ENCODE peak calls at places on chromosomes 4 and X, in seven cellular contexts. T is T-helper 1 cell; M is stimulated activated effector memory CD8-positive, alpha-beta T cell treated with anti-CD3 and anti-CD28 coated beads, Interleukin-12 subunit alpha, Interleukin-12 subunit beta, amount 100 ng/mL, for 72 hours; O is ureter; S is suprapubic skin; W is activated effector memory CD4-positive, alpha-beta T cell treated with Interleukin-2 at 50 U/mL for 16 hours; A is M059J. Y is an unnamed sample.

GRCh38 chr4:174628206-174628605 is 105.9 kb upstream of the HPGD start:
- DNase-seq in T (no peak), M (no peak), O (no peak), S (no peak), W (no peak), A (no peak), Y (no peak)

GRCh38 chr4:82799006-82799881 is 648 bp upstream of the SCD5 start:
- DNase-seq in T (no peak), M (peak; percentile 58), O (no peak), S (no peak), W (no peak), A (no peak), Y (peak; percentile 10)

GRCh38 chr4:51835854-51836253 is 7.1 kb upstream of the DCUN1D4 start:
- DNase-seq in T (no peak), M (no peak), O (no peak), S (no peak), W (no peak), A (no peak), Y (no peak)

GRCh38 chr4:88441696-88442095 is 15.2 kb upstream of the HERC5 start:
- DNase-seq in T (no peak), M (no peak), O (no peak), S (no peak), W (no peak), A (no peak), Y (no peak)

GRCh38 chrX:134377537-134377936 is 82.4 kb upstream of the HPRT1 start:
- DNase-seq in T (peak; percentile 45), M (no peak), O (no peak), S (no peak), W (no peak), A (peak; percentile 55), Y (peak; percentile 60)

GRCh38 chr4:151561551-151562256 is 152.7 kb downstream of the FHIP1A start:
- DNase-seq in T (no peak), M (no peak), O (no peak), S (no peak), W (no peak), A (peak; percentile 52), Y (peak; percentile 14)

GRCh38 chr4:39699676-39700409 is 1.9 kb downstream of the UBE2K start:
- DNase-seq in T (peak; percentile 45), M (no peak), O (no peak), S (no peak), W (no peak), A (peak; percentile 40), Y (peak; percentile 34)

GRCh38 chr4:118834960-118835895 is 698 bp downstream of the SEC24D start:
- DNase-seq in T (peak; percentile 60), M (peak; percentile 70), O (peak; percentile 67), S (peak; percentile 76), W (peak; percentile 27), A (peak; percentile 92), Y (peak; percentile 69)

GRCh38 chr4:65654976-65655375 is 15.3 kb downstream of the EPHA5 start:
- DNase-seq in T (no peak), M (no peak), O (no peak), S (no peak), W (no peak), A (no peak), Y (peak; percentile 45)

GRCh38 chr4:127165971-127166370 is 466.8 kb upstream of the INTU start:
- DNase-seq in T (no peak), M (no peak), O (no peak), S (no peak), W (no peak), A (no peak), Y (no peak)

GRCh38 chr4:145828802-145829485 is 109.7 kb downstream of the ZNF827 start:
- DNase-seq in T (peak; percentile 74), M (no peak), O (no peak), S (no peak), W (no peak), A (no peak), Y (no peak)

GRCh38 chr4:2673157-2673556 is 83.0 kb downstream of the TNIP2 start:
- DNase-seq in T (no peak), M (no peak), O (no peak), S (no peak), W (no peak), A (no peak), Y (peak; percentile 2)

GRCh38 chrX:134548257-134548732 is 88.3 kb downstream of the HPRT1 start:
- DNase-seq in T (peak; percentile 45), M (no peak), O (no peak), S (no peak), W (no peak), A (peak; percentile 38), Y (peak; percentile 21)

GRCh38 chr4:123479944-123480343 is 83.3 kb downstream of the SPRY1 start:
- DNase-seq in T (no peak), M (no peak), O (no peak), S (no peak), W (no peak), A (peak; percentile 48), Y (peak; percentile 62)

GRCh38 chr4:31051565-31051964 is 331.4 kb downstream of the PCDH7 start:
- DNase-seq in T (no peak), M (no peak), O (no peak), S (no peak), W (no peak), A (no peak), Y (no peak)

GRCh38 chr4:119736559-119736958 is 108.0 kb upstream of the PDE5A start:
- DNase-seq in T (no peak), M (no peak), O (no peak), S (no peak), W (no peak), A (no peak), Y (no peak)

GRCh38 chrX:135432881-135433521 is 11.3 kb downstream of the SMIM10L2A start:
- DNase-seq in T (no peak), M (no peak), O (no peak), S (no peak), W (no peak), A (no peak), Y (no peak)

GRCh38 chr4:40998680-40999358 is 215.5 kb downstream of the APBB2 start:
- DNase-seq in T (no peak), M (no peak), O (no peak), S (peak; percentile 68), W (no peak), A (peak; percentile 85), Y (peak; percentile 66)

GRCh38 chrX:11137543-11138139 is 26.5 kb downstream of the HCCS start:
- DNase-seq in T (peak; percentile 10), M (no peak), O (no peak), S (no peak), W (no peak), A (peak; percentile 19), Y (peak; percentile 73)

GRCh38 chr4:141346144-141346543 is 125.4 kb downstream of the ZNF330 start:
- DNase-seq in T (no peak), M (no peak), O (no peak), S (no peak), W (no peak), A (peak; percentile 54), Y (peak; percentile 81)

GRCh38 chr4:25844957-25845712 is 17.7 kb downstream of the SEL1L3 start:
- DNase-seq in T (peak; percentile 25), M (no peak), O (no peak), S (no peak), W (no peak), A (no peak), Y (no peak)

GRCh38 chr4:83153312-83153915 is 38.9 kb upstream of the PLAC8 start:
- DNase-seq in T (no peak), M (no peak), O (no peak), S (no peak), W (no peak), A (no peak), Y (no peak)

GRCh38 chrX:69029696-69030245 is 135.5 kb downstream of the PJA1 start:
- DNase-seq in T (no peak), M (no peak), O (peak; percentile 30), S (no peak), W (no peak), A (no peak), Y (no peak)

GRCh38 chrX:153398275-153398960 is 2.7 kb downstream of the PNMA6E start:
- DNase-seq in T (no peak), M (no peak), O (no peak), S (no peak), W (no peak), A (no peak), Y (no peak)

GRCh38 chrX:122244080-122244479 is 940.0 kb upstream of the GRIA3 start:
- DNase-seq in T (no peak), M (no peak), O (no peak), S (no peak), W (no peak), A (no peak), Y (no peak)

GRCh38 chr4:118746251-118746919 is 61.2 kb downstream of the METTL14 start:
- DNase-seq in T (no peak), M (no peak), O (no peak), S (no peak), W (no peak), A (no peak), Y (no peak)

GRCh38 chr4:180538384-180539052 is 1704.7 kb upstream of the TENM3 start:
- DNase-seq in T (no peak), M (no peak), O (no peak), S (no peak), W (no peak), A (no peak), Y (no peak)

GRCh38 chrX:140723251-140723650 is 13.7 kb downstream of the LINC00632 start:
- DNase-seq in T (no peak), M (no peak), O (no peak), S (no peak), W (no peak), A (peak; percentile 9), Y (no peak)

GRCh38 chr4:80471701-80472100 is 136.2 kb downstream of the CFAP299 start:
- DNase-seq in T (no peak), M (no peak), O (no peak), S (no peak), W (no peak), A (peak; percentile 46), Y (peak; percentile 73)

GRCh38 chrX:33307954-33308353 is 96.6 kb upstream of the DMD start:
- DNase-seq in T (no peak), M (no peak), O (no peak), S (no peak), W (no peak), A (no peak), Y (peak; percentile 1)

GRCh38 chr4:73197220-73197619 is 61.4 kb downstream of the ANKRD17 start:
- DNase-seq in T (no peak), M (no peak), O (no peak), S (no peak), W (no peak), A (no peak), Y (no peak)

GRCh38 chr4:158129649-158130048 is 43.2 kb downstream of the GASK1B start:
- DNase-seq in T (no peak), M (no peak), O (no peak), S (no peak), W (no peak), A (peak; percentile 59), Y (peak; percentile 37)

GRCh38 chrX:15468036-15468435 is 25.1 kb downstream of the PIR start:
- DNase-seq in T (no peak), M (no peak), O (peak; percentile 55), S (peak; percentile 71), W (no peak), A (peak; percentile 44), Y (peak; percentile 64)

GRCh38 chr4:182918044-182918607 is 940 bp upstream of the DCTD start:
- DNase-seq in T (no peak), M (no peak), O (no peak), S (no peak), W (no peak), A (no peak), Y (no peak)

GRCh38 chrX:154298312-154298711 is 2.7 kb downstream of the TKTL1 start:
- DNase-seq in T (no peak), M (no peak), O (no peak), S (no peak), W (no peak), A (no peak), Y (no peak)

GRCh38 chr4:125097729-125098128 is 217.0 kb upstream of the FAT4 start:
- DNase-seq in T (no peak), M (no peak), O (no peak), S (no peak), W (no peak), A (no peak), Y (no peak)